ENCODE peak calls at places on chromosomes 2 and 18, in four cellular contexts. One of them, this sample, is unnamed. For H3K36me3, the result is how much of the 10 kb centered on the place peaks cover.

GRCh38 chr2:8495189-8495855 is 186.5 kb upstream of the ID2 start:
- DNase-seq in HCT116: no peak
- DNase-seq in HepG2: no peak
- DNase-seq in fibroblast of lung: no peak
- DNase-seq in this sample: no peak

GRCh38 chr2:20013061-20013721 is 723 bp upstream of the MATN3 start:
- DNase-seq in fibroblast of lung: no peak
- DNase-seq in HepG2: peak
- DNase-seq in HCT116: no peak
- DNase-seq in this sample: no peak

GRCh38 chr2:166451451-166451850 is 42.6 kb downstream of the SCN7A start:
- DNase-seq in HepG2: no peak
- DNase-seq in fibroblast of lung: peak
- DNase-seq in HCT116: no peak
- DNase-seq in this sample: no peak

GRCh38 chr18:666177-666576 is 8.7 kb downstream of the TYMS start:
- DNase-seq in fibroblast of lung: no peak
- DNase-seq in HCT116: no peak
- DNase-seq in HepG2: no peak
- DNase-seq in this sample: no peak

GRCh38 chr2:162768646-162769045 is 69.9 kb downstream of the KCNH7 start:
- DNase-seq in HCT116: no peak
- DNase-seq in HepG2: no peak
- DNase-seq in fibroblast of lung: no peak
- DNase-seq in this sample: no peak

GRCh38 chr18:63197246-63197791 is 122.2 kb downstream of the BCL2 start:
- DNase-seq in HCT116: no peak
- DNase-seq in fibroblast of lung: no peak
- DNase-seq in HepG2: no peak
- DNase-seq in this sample: no peak

GRCh38 chr2:147464737-147465437 is 379.9 kb upstream of the ACVR2A start:
- DNase-seq in HCT116: no peak
- DNase-seq in HepG2: peak
- DNase-seq in fibroblast of lung: peak
- DNase-seq in this sample: no peak

GRCh38 chr2:152473151-152473857 is 138.3 kb downstream of the FMNL2 start:
- DNase-seq in HepG2: peak
- DNase-seq in HCT116: no peak
- DNase-seq in fibroblast of lung: no peak
- DNase-seq in this sample: no peak

GRCh38 chr18:58996131-58996632 is 131.5 kb downstream of the ZNF532 start:
- DNase-seq in HepG2: no peak
- DNase-seq in HCT116: no peak
- DNase-seq in fibroblast of lung: peak
- DNase-seq in this sample: no peak

GRCh38 chr2:122132292-122132691 is 376.8 kb downstream of the TSN start:
- DNase-seq in HepG2: no peak
- DNase-seq in HCT116: no peak
- DNase-seq in fibroblast of lung: no peak
- DNase-seq in this sample: peak

GRCh38 chr2:57549642-57550102 is 496.9 kb upstream of the VRK2 start:
- DNase-seq in HepG2: no peak
- DNase-seq in HCT116: peak
- DNase-seq in fibroblast of lung: no peak
- DNase-seq in this sample: peak

GRCh38 chr2:241321033-241321432 is 5.3 kb downstream of the SEPTIN2 start:
- DNase-seq in HepG2: no peak
- DNase-seq in fibroblast of lung: no peak
- DNase-seq in HCT116: no peak
- DNase-seq in this sample: no peak

GRCh38 chr2:241323777-241324176 is 8.1 kb downstream of the SEPTIN2 start:
- DNase-seq in fibroblast of lung: no peak
- DNase-seq in HepG2: no peak
- DNase-seq in HCT116: no peak
- DNase-seq in this sample: no peak

GRCh38 chr2:241321911-241322310 is 6.2 kb downstream of the SEPTIN2 start:
- DNase-seq in HepG2: no peak
- DNase-seq in HCT116: no peak
- DNase-seq in fibroblast of lung: no peak
- DNase-seq in this sample: no peak

GRCh38 chr2:241317391-241317790 is 1.7 kb downstream of the SEPTIN2 start:
- DNase-seq in HepG2: no peak
- DNase-seq in fibroblast of lung: no peak
- DNase-seq in HCT116: no peak
- DNase-seq in this sample: no peak

GRCh38 chr2:241320394-241320793 is 4.7 kb downstream of the SEPTIN2 start:
- DNase-seq in fibroblast of lung: no peak
- DNase-seq in HCT116: no peak
- DNase-seq in HepG2: no peak
- DNase-seq in this sample: no peak
- H3K4me2 ChIP-seq in fibroblast of lung: peak
- H3K4me2 ChIP-seq in HCT116: no peak
- H3K4me2 ChIP-seq in HepG2: peak
- H3K4me2 ChIP-seq in this sample: no peak

DNA sequence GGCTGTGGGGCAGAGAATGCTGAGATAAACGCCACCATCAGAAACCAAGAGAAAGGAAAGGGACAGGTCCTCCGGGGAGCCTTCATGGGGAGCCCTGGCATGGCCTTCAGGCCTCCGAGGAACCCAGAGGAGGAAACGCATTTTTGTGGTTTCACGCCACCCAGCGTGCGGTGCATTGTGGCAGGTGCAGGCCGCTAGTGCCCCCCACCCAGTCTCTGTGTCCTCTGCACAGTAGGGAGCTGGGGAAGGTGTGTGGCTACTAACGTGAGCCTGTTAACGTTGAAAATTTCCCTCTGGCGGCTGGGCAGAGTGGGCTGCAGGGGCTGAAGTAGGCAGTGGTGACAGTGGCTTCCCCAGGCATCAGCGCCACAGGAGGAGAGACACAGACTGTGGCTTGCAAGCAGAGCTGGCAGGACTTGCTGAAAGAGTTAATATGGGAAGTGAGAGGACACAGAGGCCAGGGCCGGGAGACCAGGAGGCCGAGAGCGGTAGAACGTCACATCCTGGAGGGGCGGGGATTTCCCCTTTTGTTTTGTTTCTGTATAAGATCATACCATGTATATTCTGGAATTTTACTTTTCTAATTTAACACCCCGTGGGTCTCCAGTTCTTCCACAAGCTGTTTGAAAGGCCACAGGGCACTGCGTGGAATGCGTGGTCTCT is 166.9 kb downstream of the GBX2 start:
- DNase-seq in HepG2: no peak
- DNase-seq in HCT116: no peak
- DNase-seq in fibroblast of lung: no peak
- DNase-seq in this sample: no peak
- H3K36me3 ChIP-seq in HepG2: under half
- H3K36me3 ChIP-seq in HCT116: under half
- H3K36me3 ChIP-seq in fibroblast of lung: under half
- H3K36me3 ChIP-seq in this sample: under half

DNA sequence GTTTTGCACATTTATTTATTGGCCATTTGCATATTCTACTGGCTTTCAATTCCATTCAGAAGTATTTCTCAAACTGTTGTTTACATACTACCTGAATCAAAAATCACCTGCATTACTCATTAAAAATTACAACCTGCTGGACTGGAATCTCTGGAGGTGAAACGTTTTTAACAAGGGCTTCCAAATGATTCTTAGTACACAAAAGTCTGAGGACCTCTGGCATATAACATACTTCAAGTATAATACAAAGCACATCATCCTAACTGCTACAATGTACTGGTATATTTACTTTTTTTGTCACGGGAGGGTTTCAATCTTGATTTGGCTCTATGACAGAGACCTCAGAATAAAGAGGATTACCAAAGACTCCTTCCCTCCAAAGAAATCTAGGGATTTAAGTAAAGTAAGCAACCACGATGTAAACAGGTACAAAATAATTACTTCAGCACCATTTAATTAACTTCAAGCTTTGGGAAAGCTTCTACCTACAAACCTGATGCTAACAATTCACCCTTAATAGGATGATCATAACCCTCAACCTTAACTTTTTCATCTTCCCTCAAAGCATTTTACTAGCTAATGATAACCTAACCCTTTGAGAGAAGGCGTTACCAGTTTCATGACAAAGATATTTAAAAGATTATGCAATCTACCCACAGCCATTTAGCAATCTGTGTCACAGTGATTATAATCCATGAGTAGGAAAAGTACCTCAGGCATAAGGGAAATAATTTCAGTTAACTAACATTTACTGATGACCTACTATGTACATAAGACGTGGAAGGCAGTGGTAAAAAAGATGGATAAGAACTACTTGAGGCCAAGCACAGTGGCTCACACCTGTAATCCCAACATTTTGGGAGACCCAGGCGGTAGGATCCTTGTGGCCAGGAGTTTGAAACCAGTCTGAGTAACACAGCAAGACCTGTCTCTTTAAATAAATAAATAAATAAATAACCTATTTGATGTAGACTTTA is 24.7 kb downstream of the ATAD2B start:
- DNase-seq in HCT116: no peak
- DNase-seq in fibroblast of lung: peak
- DNase-seq in HepG2: no peak
- DNase-seq in this sample: peak
- H3K4me2 ChIP-seq in HCT116: no peak
- H3K4me2 ChIP-seq in fibroblast of lung: no peak
- H3K4me2 ChIP-seq in HepG2: no peak
- H3K4me2 ChIP-seq in this sample: peak

GRCh38 chr2:53939656-53940055 is 31.1 kb downstream of the PSME4 start:
- DNase-seq in fibroblast of lung: peak
- DNase-seq in HCT116: no peak
- DNase-seq in HepG2: no peak
- DNase-seq in this sample: no peak
- H3K36me3 ChIP-seq in fibroblast of lung: under half
- H3K36me3 ChIP-seq in HCT116: under half
- H3K36me3 ChIP-seq in HepG2: half or more
- H3K36me3 ChIP-seq in this sample: under half

GRCh38 chr2:200703132-200703925 is 108.4 kb upstream of the BZW1 start:
- DNase-seq in HepG2: peak
- DNase-seq in fibroblast of lung: peak
- DNase-seq in HCT116: peak
- DNase-seq in this sample: peak
- H3K4me2 ChIP-seq in HepG2: peak
- H3K4me2 ChIP-seq in fibroblast of lung: no peak
- H3K4me2 ChIP-seq in HCT116: no peak
- H3K4me2 ChIP-seq in this sample: no peak

GRCh38 chr2:15278296-15278695 is 282.8 kb downstream of the NBAS start:
- DNase-seq in fibroblast of lung: no peak
- DNase-seq in HepG2: no peak
- DNase-seq in HCT116: no peak
- DNase-seq in this sample: no peak
- H3K36me3 ChIP-seq in fibroblast of lung: under half
- H3K36me3 ChIP-seq in HepG2: under half
- H3K36me3 ChIP-seq in HCT116: under half
- H3K36me3 ChIP-seq in this sample: under half

DNA sequence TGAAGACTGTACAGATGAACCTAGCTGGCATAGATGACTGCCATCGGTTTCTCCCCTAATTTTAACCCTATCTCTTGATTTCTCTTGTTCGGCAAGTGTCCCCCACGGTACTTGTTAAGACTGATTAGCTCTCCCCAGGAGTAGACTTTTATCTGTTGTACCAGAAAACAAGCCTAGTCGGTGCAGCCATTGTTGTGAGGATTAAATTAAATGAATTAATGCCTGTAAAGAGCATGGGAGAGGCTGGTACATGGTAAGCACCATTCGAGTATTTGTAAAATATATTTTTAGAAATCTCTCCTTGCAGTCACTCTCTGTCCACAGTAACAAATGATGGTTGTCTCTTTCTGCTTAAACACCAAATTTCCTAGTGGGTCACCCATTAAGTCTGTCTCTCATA is 2.6 kb upstream of the B4GALT6 start:
- DNase-seq in HepG2: no peak
- DNase-seq in fibroblast of lung: no peak
- DNase-seq in HCT116: no peak
- DNase-seq in this sample: no peak
- H3K4me2 ChIP-seq in HepG2: no peak
- H3K4me2 ChIP-seq in fibroblast of lung: no peak
- H3K4me2 ChIP-seq in HCT116: peak
- H3K4me2 ChIP-seq in this sample: no peak

DNA sequence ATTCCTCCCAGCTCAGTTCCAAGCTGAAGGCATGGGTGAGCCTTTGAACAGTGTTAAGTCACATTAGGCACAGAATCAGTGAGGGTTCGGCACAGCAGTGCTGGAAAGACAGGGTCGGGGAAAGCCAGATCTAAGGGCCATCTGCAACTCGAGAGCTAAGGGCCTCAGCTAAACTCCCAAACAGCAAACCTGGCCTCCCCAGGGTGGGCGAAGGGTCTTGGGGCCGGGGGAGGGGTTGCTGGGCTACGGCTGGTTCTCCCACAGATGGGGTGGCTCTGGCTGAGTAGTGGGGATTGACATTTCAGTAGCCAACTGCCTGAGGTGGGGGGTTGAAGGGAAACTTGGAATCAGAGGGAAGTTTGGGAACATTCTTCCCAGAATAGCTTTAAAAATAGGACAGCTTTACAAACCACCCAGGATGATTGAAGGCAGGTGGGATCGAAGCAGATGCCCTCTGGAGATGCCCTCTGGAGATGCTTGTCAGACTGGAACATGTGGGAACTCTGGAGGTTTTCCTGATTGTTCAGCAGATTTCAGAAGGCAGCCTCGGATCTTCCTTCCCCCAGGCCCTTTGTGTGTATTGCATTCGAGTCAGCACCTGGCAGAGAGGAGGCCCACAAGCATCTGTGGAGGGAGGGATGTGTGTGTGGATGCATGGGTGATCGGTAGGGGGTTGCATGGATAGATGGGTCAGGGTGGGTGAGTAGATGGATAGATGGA is 156.4 kb downstream of the SMAD7 start:
- DNase-seq in fibroblast of lung: no peak
- DNase-seq in HepG2: no peak
- DNase-seq in HCT116: no peak
- DNase-seq in this sample: no peak
- H3K36me3 ChIP-seq in fibroblast of lung: under half
- H3K36me3 ChIP-seq in HepG2: under half
- H3K36me3 ChIP-seq in HCT116: under half
- H3K36me3 ChIP-seq in this sample: under half